ENCODE peak calls at places on chromosomes 13 and 19, in five cellular contexts. G is endothelial cell, Z is left ventricle myocardium inferior, P is AG09319, D is tibial nerve. Q is an unnamed sample.

GRCh38 chr19:39474139-39474620 is 6.5 kb upstream of the TIMM50 start:
- DNase-seq in P (no peak), Z (peak), G (peak), D (peak), Q (peak)

GRCh38 chr13:108226184-108226583 is 8.0 kb downstream of the ABHD13 start:
- DNase-seq in P (no peak), G (no peak), D (no peak), Z (no peak), Q (no peak)

GRCh38 chr13:114001331-114002008 is 27.6 kb upstream of the C13orf46 start:
- DNase-seq in P (no peak), D (no peak), Z (no peak), G (no peak), Q (no peak)

GRCh38 chr19:4577020-4577782 is 17.7 kb upstream of the SEMA6B start:
- DNase-seq in G (no peak), P (no peak), D (no peak), Z (no peak), Q (no peak)

GRCh38 chr19:42528354-42529247 is at the start of gene CEACAM1:
- DNase-seq in Z (no peak), P (no peak), D (no peak), G (peak), Q (no peak)

GRCh38 chr13:37382156-37382555 is 216.4 kb downstream of the POSTN start:
- DNase-seq in G (no peak), P (no peak), D (no peak), Z (no peak), Q (no peak)

GRCh38 chr19:43594710-43595604 is 977 bp downstream of the IRGQ start:
- DNase-seq in Z (no peak), D (no peak), P (peak), G (peak), Q (no peak)

GRCh38 chr13:76023644-76024043 is 387.5 kb downstream of the LMO7 start:
- DNase-seq in P (no peak), G (no peak), Z (no peak), D (no peak), Q (no peak)

GRCh38 chr19:55857149-55857548 is 20.8 kb downstream of the NLRP4 start:
- DNase-seq in G (no peak), P (no peak), Z (no peak), D (no peak), Q (no peak)

GRCh38 chr19:8441725-8442544 is 2.8 kb upstream of the HNRNPM start:
- DNase-seq in D (no peak), G (no peak), P (no peak), Z (no peak), Q (no peak)

GRCh38 chr19:50465986-50466771 is 10.1 kb upstream of the EMC10 start:
- DNase-seq in G (no peak), Z (no peak), D (no peak), P (no peak), Q (no peak)

GRCh38 chr13:89650226-89650625 is 1697.3 kb upstream of the MIR17HG start:
- DNase-seq in G (no peak), D (no peak), Z (no peak), P (no peak), Q (no peak)

GRCh38 chr13:84999252-84999651 is 800.0 kb downstream of the SLITRK6 start:
- DNase-seq in G (no peak), P (no peak), Z (no peak), D (no peak), Q (no peak)

GRCh38 chr13:20831933-20832332 is 58.2 kb upstream of the EEF1AKMT1 start:
- DNase-seq in P (no peak), G (no peak), D (no peak), Z (no peak), Q (no peak)

GRCh38 chr19:51389143-51389542 is 1.2 kb downstream of the C19orf84 start:
- DNase-seq in D (no peak), P (no peak), Z (no peak), G (no peak), Q (no peak)

GRCh38 chr19:13700621-13701020 is 63.7 kb upstream of the MRI1 start:
- DNase-seq in P (no peak), D (no peak), G (no peak), Z (no peak), Q (no peak)

GRCh38 chr13:22757530-22758120 is 423.2 kb upstream of the SGCG start:
- DNase-seq in Z (no peak), P (no peak), G (no peak), D (no peak), Q (no peak)

GRCh38 chr13:113393226-113393571 is 29.3 kb upstream of the GRTP1 start:
- DNase-seq in G (no peak), Z (no peak), P (no peak), D (no peak), Q (no peak)

GRCh38 chr13:100566543-100566942 is 22.0 kb downstream of the GGACT start:
- DNase-seq in G (no peak), Z (no peak), P (no peak), D (no peak), Q (peak)

GRCh38 chr13:46183018-46183940 is 1.3 kb upstream of the LCP1 start:
- DNase-seq in G (no peak), Z (no peak), P (no peak), D (no peak), Q (no peak)

GRCh38 chr13:46296920-46297319 is 85.2 kb downstream of the LRRC63 start:
- DNase-seq in P (peak), D (peak), G (no peak), Z (no peak), Q (no peak)

GRCh38 chr19:3945838-3946237 is 13.0 kb downstream of the NMRK2 start:
- DNase-seq in P (no peak), G (no peak), Z (no peak), D (no peak), Q (no peak)

GRCh38 chr19:40224342-40225148 is 1.9 kb downstream of the CCNP start:
- DNase-seq in G (no peak), P (no peak), Z (no peak), D (no peak), Q (peak)

GRCh38 chr13:113658836-113659235 is 838 bp upstream of the ATP4B start:
- DNase-seq in G (no peak), P (no peak), Z (peak), D (no peak), Q (no peak)

GRCh38 chr13:42035905-42036521 is 12.4 kb upstream of the DGKH start:
- DNase-seq in P (no peak), Z (no peak), D (no peak), G (no peak), Q (no peak)

GRCh38 chr19:43620061-43621001 is 902 bp upstream of the ZNF428 start:
- DNase-seq in Z (no peak), P (no peak), G (no peak), D (no peak), Q (no peak)

GRCh38 chr19:17332677-17333581 is 1.7 kb downstream of the ANO8 start:
- DNase-seq in D (no peak), G (no peak), Z (no peak), P (no peak), Q (no peak)

GRCh38 chr13:84479656-84480055 is 597.4 kb upstream of the SLITRK1 start:
- DNase-seq in G (no peak), Z (no peak), P (no peak), D (no peak), Q (no peak)

GRCh38 chr19:48543121-48543710 is 8.8 kb upstream of the SULT2B1 start:
- DNase-seq in D (no peak), P (no peak), G (no peak), Z (no peak), Q (no peak)

GRCh38 chr13:21673592-21674270 is 2.9 kb downstream of the FGF9 start:
- DNase-seq in G (peak), P (no peak), D (no peak), Z (peak), Q (no peak)

GRCh38 chr13:60448907-60449510 is 52.0 kb downstream of the TDRD3 start:
- DNase-seq in Z (no peak), D (peak), G (peak), P (peak), Q (no peak)

GRCh38 chr19:47107201-47107952 is 6.2 kb downstream of the ZC3H4 start:
- DNase-seq in G (no peak), P (no peak), D (no peak), Z (no peak), Q (no peak)

GRCh38 chr13:85413664-85414063 is 385.6 kb downstream of the SLITRK6 start:
- DNase-seq in G (no peak), P (no peak), Z (no peak), D (no peak), Q (no peak)

GRCh38 chr13:77492982-77493381 is 42.5 kb upstream of the SCEL start:
- DNase-seq in G (no peak), P (no peak), Z (no peak), D (no peak), Q (no peak)

GRCh38 chr19:50679177-50680125 is 30.2 kb downstream of the C19orf81 start:
- DNase-seq in D (peak), G (peak), P (peak), Z (peak), Q (no peak)

GRCh38 chr13:51714663-51715168 is 89.2 kb downstream of the DHRS12 start:
- DNase-seq in Z (no peak), D (no peak), G (no peak), P (no peak), Q (no peak)

GRCh38 chr19:36051236-36051635 is 2.8 kb downstream of the THAP8 start:
- DNase-seq in P (no peak), G (peak), Z (no peak), D (no peak), Q (no peak)
- TF ChIP-seq CTCF in P (peak), G (no peak), Z (peak), D (no peak), Q (peak)

GRCh38 chr13:26624572-26624971 is 67.1 kb downstream of the WASF3 start:
- DNase-seq in G (no peak), Z (no peak), D (no peak), P (no peak), Q (no peak)

GRCh38 chr13:26623125-26623524 is 65.6 kb downstream of the WASF3 start:
- DNase-seq in P (no peak), D (no peak), G (no peak), Z (no peak), Q (no peak)

GRCh38 chr13:26629260-26629659 is 71.8 kb downstream of the WASF3 start:
- DNase-seq in G (no peak), P (no peak), Z (no peak), D (no peak), Q (no peak)

DNA sequence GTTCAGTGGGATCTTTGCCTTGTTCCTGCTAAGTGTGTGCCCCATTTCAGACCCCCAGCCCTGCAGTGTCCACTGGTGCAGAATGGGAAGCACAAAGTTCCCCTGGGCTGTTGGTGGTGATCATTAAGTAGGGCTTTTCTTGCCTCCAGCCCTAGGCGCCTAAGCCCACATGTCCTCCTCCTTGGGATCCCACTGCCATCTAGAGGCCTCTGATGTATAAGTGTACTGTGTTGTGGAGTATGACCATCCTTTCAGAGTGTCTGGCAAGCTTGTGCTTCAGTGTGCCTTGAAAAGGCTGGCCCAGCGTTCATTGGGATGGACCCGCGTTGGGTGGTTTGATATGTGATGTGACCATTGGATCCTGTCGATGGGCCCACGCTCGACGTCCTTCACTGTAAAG is 71.2 kb downstream of the WASF3 start:
- DNase-seq in Z (no peak), P (no peak), G (no peak), D (no peak), Q (no peak)
- TF ChIP-seq CTCF in Z (no peak), P (peak), G (no peak), D (no peak), Q (peak)

DNA sequence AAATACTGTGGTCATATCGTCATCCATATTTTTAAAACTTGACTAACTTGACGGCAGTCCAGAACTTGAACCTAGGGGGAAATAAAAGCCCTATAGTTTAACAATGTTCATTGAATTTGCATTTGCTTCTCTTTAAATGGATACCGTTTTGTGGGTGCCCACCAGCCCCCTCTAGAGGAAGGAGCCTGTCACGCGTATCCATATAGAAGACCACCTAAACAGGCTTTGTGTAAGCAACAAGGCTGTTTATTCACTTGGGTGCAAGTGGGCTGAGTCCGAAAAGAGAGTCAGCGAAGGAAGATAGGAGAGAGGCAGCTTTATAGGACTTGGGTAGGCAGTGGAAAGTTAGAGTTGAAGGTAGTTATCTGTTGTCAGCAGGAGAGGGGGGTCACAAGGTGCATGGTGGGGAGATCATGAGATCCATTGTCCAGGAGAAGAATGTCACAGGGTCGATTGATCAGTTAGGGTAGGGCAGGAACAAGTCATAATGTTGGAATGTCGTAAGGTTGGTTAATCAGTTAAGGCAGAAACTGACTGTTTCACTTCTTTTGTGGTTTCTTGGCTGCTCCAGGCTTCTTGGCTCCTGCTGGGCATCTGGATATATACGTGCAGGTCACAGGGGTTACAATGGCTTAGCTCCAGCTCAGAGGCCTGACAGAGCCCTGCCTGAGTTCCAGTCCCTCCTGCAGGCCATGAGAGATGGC is 42.5 kb upstream of the ANKRD10 start:
- DNase-seq in P (no peak), G (peak), D (no peak), Z (no peak), Q (peak)
- TF ChIP-seq CTCF in P (peak), G (peak), D (no peak), Z (peak), Q (peak)

GRCh38 chr13:109747524-109747923 is 38.9 kb downstream of the IRS2 start:
- DNase-seq in D (no peak), Z (no peak), G (no peak), P (no peak), Q (no peak)
- TF ChIP-seq CTCF in D (no peak), Z (no peak), G (no peak), P (no peak), Q (no peak)

GRCh38 chr19:1384478-1385110 is 887 bp downstream of the NDUFS7 start:
- DNase-seq in P (no peak), Z (no peak), D (no peak), G (no peak), Q (no peak)
- TF ChIP-seq CTCF in P (no peak), Z (no peak), D (no peak), G (no peak), Q (no peak)

GRCh38 chr13:30673669-30674521 is 56.2 kb downstream of the USPL1 start:
- DNase-seq in Z (peak), P (peak), D (peak), G (peak), Q (peak)
- TF ChIP-seq CTCF in Z (peak), P (peak), D (peak), G (peak), Q (peak)

DNA sequence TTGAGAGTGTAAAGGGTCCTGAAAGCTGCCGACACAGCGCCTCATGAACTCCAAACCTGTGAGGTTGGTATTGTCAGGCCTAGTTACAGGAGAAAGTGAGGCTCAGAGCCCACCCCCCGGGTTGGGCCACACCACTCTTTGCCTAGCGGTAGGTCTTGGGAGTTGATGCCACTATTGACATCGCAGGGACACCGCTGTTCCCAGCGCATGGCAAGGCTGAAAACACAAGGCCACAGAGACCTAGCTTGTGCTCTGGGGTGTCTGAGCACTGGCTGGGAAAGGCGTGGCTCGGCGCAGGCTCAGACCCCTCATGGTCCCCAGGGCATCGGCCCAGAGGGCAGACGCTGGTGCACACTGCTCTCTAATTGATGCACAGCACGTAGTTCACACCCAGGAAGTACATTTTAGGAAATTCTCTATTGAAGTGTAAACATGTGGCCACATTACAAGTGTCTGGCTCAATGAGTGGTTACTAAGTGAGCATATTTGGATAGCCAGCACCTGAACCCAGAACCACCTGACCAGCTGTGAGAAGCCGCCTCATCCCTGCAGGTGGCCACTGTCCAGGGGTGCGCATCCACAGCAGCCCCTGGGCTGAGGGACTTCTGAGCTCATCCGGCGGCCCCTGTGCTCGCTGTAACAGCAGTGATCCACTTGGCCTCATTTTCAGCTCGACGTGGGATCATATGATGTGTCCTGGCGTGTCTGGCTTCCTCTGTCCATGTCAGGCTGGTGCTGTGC is 27.3 kb downstream of the UPF1 start:
- DNase-seq in P (no peak), G (no peak), Z (no peak), D (no peak), Q (no peak)
- TF ChIP-seq CTCF in P (no peak), G (no peak), Z (no peak), D (no peak), Q (no peak)

GRCh38 chr13:38670627-38671026 is 16.2 kb upstream of the FREM2 start:
- DNase-seq in G (no peak), Z (no peak), P (no peak), D (no peak), Q (no peak)
- TF ChIP-seq CTCF in G (no peak), Z (no peak), P (no peak), D (no peak), Q (no peak)